ENCODE peak calls at places on chromosomes 1 and 21, in six cellular contexts. W is adrenal gland, J is uterus, Y is psoas muscle, H is Peyer's patch, F is fibroblast of lung. L is an unnamed sample. For H3K9me3 and H3K4me1, the result is how much of the 10 kb centered on the place peaks cover.

GRCh38 chr1:183792300-183792699 is 12.6 kb upstream of the RGL1 start:
- DNase-seq in W (no peak), J (no peak), Y (no peak), H (no peak), F (no peak), L (no peak)

GRCh38 chr1:199931666-199932377 is 95.7 kb upstream of the NR5A2 start:
- DNase-seq in W (peak), J (no peak), Y (no peak), H (peak), F (peak), L (no peak)

GRCh38 chr1:41439234-41439633 is 45.2 kb downstream of the EDN2 start:
- DNase-seq in W (no peak), J (no peak), Y (no peak), H (no peak), F (no peak), L (no peak)

GRCh38 chr1:200409203-200409760 is 554 bp downstream of the ZNF281 start:
- DNase-seq in W (peak), J (peak), Y (peak), H (peak), F (no peak), L (no peak)

GRCh38 chr1:94332952-94333351 is 85.2 kb upstream of the ABCD3 start:
- DNase-seq in W (no peak), J (no peak), Y (no peak), H (no peak), F (peak), L (no peak)

GRCh38 chr1:37946703-37947360 is at the start of gene INPP5B:
- DNase-seq in W (peak), J (peak), Y (peak), H (peak), F (peak), L (peak)

GRCh38 chr21:27258756-27259429 is 292.0 kb upstream of the ADAMTS5 start:
- DNase-seq in W (no peak), J (no peak), Y (no peak), H (no peak), F (no peak), L (no peak)

GRCh38 chr1:165941531-165941930 is 114.1 kb downstream of the UCK2 start:
- DNase-seq in W (no peak), J (no peak), Y (no peak), H (no peak), F (no peak), L (no peak)

GRCh38 chr1:25204797-25205441 is 27.4 kb downstream of the SYF2 start:
- DNase-seq in W (no peak), J (no peak), Y (no peak), H (no peak), F (peak), L (no peak)

GRCh38 chr21:36422279-36423098 is 37.3 kb downstream of the CHAF1B start:
- DNase-seq in W (peak), J (no peak), Y (peak), H (peak), F (peak), L (no peak)

GRCh38 chr1:228337711-228338520 is 68.7 kb downstream of the TRIM11 start:
- DNase-seq in W (peak), J (peak), Y (peak), H (peak), F (no peak), L (no peak)

GRCh38 chr1:20216574-20216973 is 30.3 kb upstream of the PLA2G2C start:
- DNase-seq in W (no peak), J (no peak), Y (no peak), H (no peak), F (peak), L (no peak)

GRCh38 chr21:42724226-42724920 is 71.0 kb downstream of the PDE9A start:
- DNase-seq in W (peak), J (no peak), Y (no peak), H (peak), F (peak), L (no peak)

GRCh38 chr1:24743404-24744211 is 1.6 kb upstream of the CLIC4 start:
- DNase-seq in W (no peak), J (peak), Y (no peak), H (peak), F (peak), L (no peak)

DNA sequence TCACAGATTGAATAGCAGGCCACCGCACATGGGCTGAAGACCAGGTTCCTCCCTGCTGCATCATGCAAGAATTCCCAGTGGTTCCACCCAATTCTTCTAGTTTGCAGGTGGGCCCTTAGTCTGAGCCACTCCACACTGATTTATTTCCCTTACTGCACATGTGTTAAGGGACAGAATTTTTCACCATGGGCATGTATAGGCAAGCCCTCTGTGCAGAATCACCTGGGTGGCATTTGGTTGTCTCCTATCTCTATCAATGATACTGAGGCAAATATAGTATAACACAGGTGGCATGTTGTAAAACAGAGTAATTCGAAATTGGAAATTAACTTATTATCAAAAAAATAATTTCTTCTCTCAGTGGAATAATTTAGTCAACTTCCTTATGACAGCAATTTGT is 1892.4 kb downstream of the NCAM2 start:
- DNase-seq in W (no peak), J (no peak), Y (no peak), H (no peak), F (no peak), L (no peak)
- H3K9me3 ChIP-seq in W (under half), J (under half), Y (under half), H (under half), F (under half), L (under half)

GRCh38 chr1:168280577-168280976 is at the start of gene TBX19:
- DNase-seq in W (no peak), J (no peak), Y (no peak), H (no peak), F (no peak), L (no peak)
- TF ChIP-seq CTCF in W (no peak), J (no peak), Y (no peak), H (no peak), F (no peak), L (no peak)

GRCh38 chr1:3505161-3505560 is 50.7 kb downstream of the ARHGEF16 start:
- DNase-seq in W (no peak), J (no peak), Y (no peak), H (no peak), F (no peak), L (no peak)
- H3K4me1 ChIP-seq in W (under half), J (under half), Y (under half), H (under half), F (under half), L (under half)

DNA sequence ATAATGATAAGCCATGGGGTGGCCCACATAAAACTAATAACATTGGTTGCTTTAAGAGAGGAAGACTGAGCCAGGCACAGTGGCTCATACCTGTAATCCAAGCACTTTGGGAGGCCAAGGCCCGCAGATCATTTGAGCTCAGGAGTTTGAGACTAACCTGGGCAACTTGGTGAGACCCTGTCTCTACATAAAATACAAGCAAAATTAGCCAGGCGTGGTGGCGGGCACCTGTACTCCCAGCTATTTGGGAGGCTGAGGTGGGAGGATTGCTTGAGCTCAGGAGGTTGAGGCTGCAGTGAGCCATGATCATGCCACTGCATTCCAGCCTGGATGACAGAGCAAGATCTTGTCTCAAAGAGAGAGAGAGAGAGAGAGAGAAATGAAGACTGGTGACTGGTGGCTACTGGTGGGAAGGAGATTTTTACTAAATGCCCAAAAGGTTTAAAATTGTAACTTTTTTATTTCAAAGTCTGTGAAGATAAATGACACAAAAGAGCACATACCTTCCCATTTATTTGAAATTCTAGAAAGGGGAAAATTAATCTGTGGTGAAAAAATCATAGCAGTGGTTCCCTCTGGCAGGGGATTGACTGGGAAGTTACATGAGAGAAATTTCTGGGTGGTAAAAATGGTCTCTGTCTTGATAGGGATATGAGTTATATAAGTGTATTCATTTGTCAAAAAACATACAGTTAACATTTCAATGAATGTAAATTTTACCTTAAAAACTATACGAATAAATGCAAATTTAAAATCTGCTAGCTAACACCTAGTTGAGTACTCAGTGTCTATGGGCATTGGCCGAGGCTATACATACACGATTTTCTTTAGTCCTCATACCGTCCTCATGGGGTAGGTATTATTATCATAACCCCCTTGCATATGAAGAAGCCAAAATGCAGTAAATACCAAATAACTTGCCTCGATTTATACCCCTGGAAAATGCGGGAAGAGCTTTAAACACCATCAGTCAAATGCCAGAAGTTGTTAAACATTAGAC is 2.2 kb upstream of the NBPF1 start:
- DNase-seq in W (peak), J (no peak), Y (peak), H (peak), F (no peak), L (no peak)
- H3K9me3 ChIP-seq in W (under half), J (under half), Y (under half), H (under half), F (under half), L (under half)

GRCh38 chr1:241499910-241500309 is 19.6 kb downstream of the FH start:
- DNase-seq in W (no peak), J (no peak), Y (no peak), H (no peak), F (peak), L (no peak)
- TF ChIP-seq CTCF in W (peak), J (no peak), Y (no peak), H (peak), F (peak), L (no peak)

GRCh38 chr21:45405819-45406762 is 1.1 kb downstream of the COL18A1 start:
- DNase-seq in W (no peak), J (no peak), Y (peak), H (no peak), F (peak), L (no peak)

GRCh38 chr21:45403133-45403824 is 1.7 kb upstream of the COL18A1 start:
- DNase-seq in W (no peak), J (no peak), Y (peak), H (no peak), F (no peak), L (no peak)

GRCh38 chr21:45405271-45405818 is 380 bp downstream of the COL18A1 start:
- DNase-seq in W (no peak), J (peak), Y (peak), H (no peak), F (no peak), L (no peak)

GRCh38 chr21:45403825-45404725 is 890 bp upstream of the COL18A1 start:
- DNase-seq in W (no peak), J (peak), Y (peak), H (peak), F (peak), L (peak)

DNA sequence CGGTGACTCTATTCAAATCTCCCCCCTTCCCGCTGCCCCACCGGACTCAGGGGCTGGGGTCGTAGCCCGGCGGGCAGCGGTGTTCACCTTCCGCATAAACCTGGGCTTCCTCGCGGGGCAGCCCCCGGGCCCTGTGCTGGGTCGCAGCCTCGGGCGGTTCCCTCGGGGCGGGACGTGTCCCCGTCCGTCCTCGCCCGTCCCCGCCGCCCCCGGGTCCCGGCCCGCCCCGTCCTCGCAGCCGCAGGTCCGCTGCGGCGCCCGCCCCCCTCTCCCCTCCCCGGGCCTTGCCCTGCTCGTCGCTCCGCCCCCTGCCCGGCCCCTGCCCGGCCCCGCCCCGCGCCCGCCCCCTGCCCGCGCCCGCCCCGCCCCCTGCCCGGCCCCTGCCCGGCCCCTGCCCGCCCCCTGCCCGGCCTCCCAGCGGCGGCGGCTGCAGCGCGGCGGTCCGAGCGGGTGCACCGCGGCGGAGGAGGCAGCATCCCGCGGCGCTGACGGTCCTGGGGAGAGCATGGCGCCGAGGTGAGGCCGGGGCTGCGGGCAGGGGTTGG is at the start of gene COL18A1:
- DNase-seq in W (peak), J (peak), Y (peak), H (peak), F (peak), L (no peak)
- H3K4me1 ChIP-seq in W (under half), J (under half), Y (under half), H (under half), F (under half), L (under half)

L was measured in thoracic aorta.